ENCODE peak calls at places on chromosomes 5 and 9, in eight cellular contexts. B, N, T, K, P, O, L and R are unnamed samples.

GRCh38 chr5:171484460-171484899 is 65.0 kb downstream of the FGF18 start:
- DNase-seq in B (peak; percentile 33), N (no peak), T (no peak), K (peak; percentile 34), P (peak; percentile 58), O (no peak), L (no peak), R (peak; percentile 70)

GRCh38 chr5:132025403-132025971 is 14.0 kb upstream of the ACSL6 start:
- DNase-seq in B (no peak), N (peak; percentile 40), T (no peak), K (no peak), P (no peak), O (no peak), L (no peak), R (peak; percentile 1)

GRCh38 chr5:33929925-33930690 is 6.1 kb upstream of the RXFP3 start:
- DNase-seq in B (no peak), N (no peak), T (no peak), K (no peak), P (no peak), O (no peak), L (no peak), R (no peak)

GRCh38 chr5:1537166-1538154 is 13.7 kb upstream of the LPCAT1 start:
- DNase-seq in B (no peak), N (peak; percentile 60), T (peak; percentile 12), K (peak; percentile 13), P (no peak), O (no peak), L (no peak), R (no peak)

GRCh38 chr9:129735546-129735945 is 17.3 kb downstream of the PTGES start:
- DNase-seq in B (no peak), N (no peak), T (no peak), K (no peak), P (no peak), O (no peak), L (no peak), R (no peak)

GRCh38 chr5:132294728-132295504 is 722 bp downstream of the SLC22A4 start:
- DNase-seq in B (no peak), N (peak; percentile 91), T (peak; percentile 61), K (peak; percentile 89), P (peak; percentile 99), O (peak; percentile 67), L (peak; percentile 83), R (no peak)

GRCh38 chr5:81534481-81534840 is 140.5 kb upstream of the ACOT12 start:
- DNase-seq in B (no peak), N (no peak), T (no peak), K (no peak), P (no peak), O (no peak), L (no peak), R (no peak)

GRCh38 chr9:127884427-127884911 is 7.0 kb upstream of the AK1 start:
- DNase-seq in B (no peak), N (peak; percentile 84), T (peak; percentile 23), K (peak; percentile 71), P (no peak), O (no peak), L (no peak), R (no peak)

GRCh38 chr5:180217797-180218196 is 8.8 kb upstream of the RASGEF1C start:
- DNase-seq in B (no peak), N (no peak), T (no peak), K (no peak), P (no peak), O (no peak), L (no peak), R (no peak)

GRCh38 chr5:120152472-120152871 is 311.6 kb upstream of the PRR16 start:
- DNase-seq in B (no peak), N (no peak), T (no peak), K (no peak), P (peak; percentile 77), O (peak; percentile 33), L (no peak), R (no peak)

GRCh38 chr5:143913008-143913752 is 101.2 kb downstream of the HMHB1 start:
- DNase-seq in B (no peak), N (no peak), T (no peak), K (no peak), P (peak; percentile 74), O (no peak), L (no peak), R (no peak)

GRCh38 chr5:37717613-37718431 is 122.0 kb downstream of the GDNF start:
- DNase-seq in B (no peak), N (no peak), T (peak; percentile 22), K (peak; percentile 59), P (peak; percentile 90), O (peak; percentile 86), L (no peak), R (no peak)

GRCh38 chr9:131180454-131180853 is 55.1 kb downstream of the NUP214 start:
- DNase-seq in B (no peak), N (no peak), T (no peak), K (no peak), P (no peak), O (no peak), L (no peak), R (no peak)

GRCh38 chr9:37801287-37801850 is 772 bp downstream of the DCAF10 start:
- DNase-seq in B (no peak), N (peak; percentile 86), T (peak; percentile 25), K (peak; percentile 59), P (peak; percentile 32), O (no peak), L (no peak), R (no peak)

GRCh38 chr9:86413966-86414880 is 60.0 kb upstream of the TUT7 start:
- DNase-seq in B (no peak), N (no peak), T (no peak), K (no peak), P (peak; percentile 45), O (no peak), L (no peak), R (peak; percentile 28)

GRCh38 chr5:151675225-151675955 is 11.3 kb downstream of the SPARC start:
- DNase-seq in B (no peak), N (no peak), T (no peak), K (no peak), P (no peak), O (no peak), L (no peak), R (peak; percentile 13)

GRCh38 chr5:10535237-10535530 is 28.7 kb upstream of the ANKRD33B start:
- DNase-seq in B (no peak), N (no peak), T (no peak), K (no peak), P (no peak), O (no peak), L (no peak), R (no peak)

GRCh38 chr5:168072665-168073064 is 218.8 kb upstream of the WWC1 start:
- DNase-seq in B (no peak), N (no peak), T (no peak), K (no peak), P (no peak), O (no peak), L (no peak), R (no peak)

GRCh38 chr5:168073991-168074800 is 217.2 kb upstream of the WWC1 start:
- DNase-seq in B (no peak), N (no peak), T (no peak), K (no peak), P (no peak), O (no peak), L (no peak), R (no peak)

GRCh38 chr5:168073311-168073710 is 218.1 kb upstream of the WWC1 start:
- DNase-seq in B (no peak), N (no peak), T (no peak), K (no peak), P (no peak), O (no peak), L (no peak), R (no peak)

GRCh38 chr5:168075387-168075786 is 216.1 kb upstream of the WWC1 start:
- DNase-seq in B (no peak), N (no peak), T (no peak), K (no peak), P (no peak), O (no peak), L (no peak), R (no peak)

DNA sequence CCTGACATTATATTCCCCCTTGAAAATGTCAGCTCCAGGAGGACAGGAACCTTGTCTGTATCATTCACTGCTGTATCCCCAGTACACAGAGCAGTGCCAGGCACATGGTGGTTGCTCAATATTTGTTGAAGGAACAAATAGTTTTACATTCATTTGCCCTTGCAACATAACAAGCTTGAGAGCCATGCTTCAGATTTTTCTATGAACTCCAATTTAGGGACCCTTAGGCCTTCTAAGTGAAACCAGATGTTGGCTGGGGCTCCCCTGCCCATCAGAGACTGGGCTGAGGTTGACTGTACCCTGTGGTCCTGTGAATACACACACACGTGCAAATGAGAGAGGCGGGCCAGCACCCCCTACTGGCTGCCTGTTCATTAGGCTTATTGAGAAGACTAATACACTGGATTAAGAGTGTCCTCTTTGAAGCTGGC is 214.9 kb upstream of the WWC1 start:
- DNase-seq in B (peak; percentile 87), N (peak; percentile 89), T (peak; percentile 27), K (peak; percentile 36), P (peak; percentile 39), O (no peak), L (peak; percentile 22), R (peak; percentile 12)
- TF ChIP-seq CTCF in B (peak; percentile 40), N (no peak), T (peak; percentile 54), K (no peak), P (peak; percentile 37), O (peak; percentile 71), L (no peak), R (peak; percentile 22)

DNA sequence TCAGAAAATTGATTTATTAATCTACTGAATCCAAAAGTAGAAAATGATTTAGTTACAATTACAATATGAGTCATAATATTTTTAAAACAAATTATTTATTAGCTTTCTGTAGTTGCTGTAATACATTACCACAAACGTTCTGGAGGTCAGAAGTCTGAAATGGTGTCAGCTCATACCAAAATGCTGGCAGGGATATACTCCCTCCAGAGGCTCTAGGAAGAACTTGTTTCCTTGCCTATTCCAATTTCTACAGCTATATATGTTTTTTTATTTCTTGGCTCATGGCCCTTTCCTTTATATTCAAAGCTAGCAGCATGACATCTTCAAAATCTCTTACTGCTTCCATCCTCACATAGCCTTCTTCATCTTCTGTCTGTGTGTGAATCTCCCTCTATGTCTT is 667.9 kb upstream of the ITGA1 start:
- DNase-seq in B (no peak), N (no peak), T (no peak), K (no peak), P (no peak), O (no peak), L (no peak), R (no peak)
- TF ChIP-seq CTCF in B (no peak), N (no peak), T (no peak), K (no peak), P (no peak), O (no peak), L (no peak), R (no peak)

GRCh38 chr9:90547896-90548295 is 94.7 kb downstream of the DIRAS2 start:
- DNase-seq in B (no peak), N (no peak), T (no peak), K (no peak), P (peak; percentile 8), O (peak; percentile 0), L (no peak), R (no peak)
- TF ChIP-seq CTCF in B (no peak), N (no peak), T (no peak), K (no peak), P (no peak), O (peak; percentile 6), L (no peak), R (no peak)

DNA sequence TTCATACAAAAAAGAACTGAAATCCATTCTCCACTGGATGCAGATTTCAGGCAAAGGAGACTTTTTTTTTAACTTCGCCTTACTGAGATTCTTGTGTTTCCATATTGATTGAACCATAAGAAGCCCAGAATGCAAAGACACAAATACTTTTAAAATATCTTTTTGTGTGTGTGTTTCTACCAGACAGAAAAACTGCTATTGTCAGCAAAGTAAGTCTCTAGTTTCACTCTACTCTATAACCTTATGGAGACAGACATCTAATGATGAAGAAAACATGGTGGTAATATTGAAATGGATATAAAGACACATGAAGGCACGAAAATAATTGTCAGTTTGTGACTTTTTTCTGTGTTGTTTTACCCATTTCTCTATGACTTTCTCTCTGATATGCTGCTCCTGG is 260.3 kb upstream of the RORB start:
- DNase-seq in B (no peak), N (no peak), T (no peak), K (no peak), P (no peak), O (no peak), L (no peak), R (no peak)
- TF ChIP-seq CTCF in B (no peak), N (no peak), T (no peak), K (no peak), P (no peak), O (no peak), L (no peak), R (no peak)